ENCODE peak calls at places on chromosome 22, in six cellular contexts. One of them, this sample, is unnamed. For H3K4me1, the result is how much of the 10 kb centered on the place peaks cover.

GRCh38 chr22:44531487-44531886 is 33.5 kb upstream of the RTL6 start:
- DNase-seq in fibroblast of lung: no peak
- DNase-seq in keratinocyte: no peak
- DNase-seq in H9: no peak
- DNase-seq in OCI-LY7: no peak
- DNase-seq in HCT116: no peak
- DNase-seq in this sample: no peak

GRCh38 chr22:42376721-42377177 is 55.5 kb downstream of the NFAM1 start:
- DNase-seq in OCI-LY7: no peak
- DNase-seq in keratinocyte: no peak
- DNase-seq in H9: peak
- DNase-seq in HCT116: no peak
- DNase-seq in fibroblast of lung: peak
- DNase-seq in this sample: no peak

GRCh38 chr22:45785458-45785857 is 113.8 kb downstream of the ATXN10 start:
- DNase-seq in OCI-LY7: no peak
- DNase-seq in HCT116: no peak
- DNase-seq in fibroblast of lung: no peak
- DNase-seq in H9: no peak
- DNase-seq in keratinocyte: no peak
- DNase-seq in this sample: no peak

GRCh38 chr22:27726726-27727449 is 74.7 kb downstream of the MN1 start:
- DNase-seq in keratinocyte: no peak
- DNase-seq in HCT116: no peak
- DNase-seq in OCI-LY7: no peak
- DNase-seq in fibroblast of lung: peak
- DNase-seq in H9: no peak
- DNase-seq in this sample: no peak

GRCh38 chr22:36360871-36361383 is 26.8 kb downstream of the MYH9 start:
- DNase-seq in keratinocyte: no peak
- DNase-seq in HCT116: no peak
- DNase-seq in H9: no peak
- DNase-seq in OCI-LY7: no peak
- DNase-seq in fibroblast of lung: peak
- DNase-seq in this sample: peak

GRCh38 chr22:41437198-41437597 is 9.4 kb downstream of the TOB2 start:
- DNase-seq in H9: no peak
- DNase-seq in keratinocyte: no peak
- DNase-seq in fibroblast of lung: no peak
- DNase-seq in OCI-LY7: no peak
- DNase-seq in HCT116: no peak
- DNase-seq in this sample: no peak

GRCh38 chr22:45757068-45757467 is 85.4 kb downstream of the ATXN10 start:
- DNase-seq in keratinocyte: no peak
- DNase-seq in OCI-LY7: no peak
- DNase-seq in H9: peak
- DNase-seq in fibroblast of lung: peak
- DNase-seq in HCT116: no peak
- DNase-seq in this sample: no peak

GRCh38 chr22:49370841-49371301 is 456.8 kb downstream of the BRD1 start:
- DNase-seq in OCI-LY7: no peak
- DNase-seq in HCT116: no peak
- DNase-seq in keratinocyte: no peak
- DNase-seq in H9: peak
- DNase-seq in fibroblast of lung: no peak
- DNase-seq in this sample: peak

GRCh38 chr22:36191106-36191836 is 10.3 kb downstream of the APOL4 start:
- DNase-seq in HCT116: no peak
- DNase-seq in keratinocyte: no peak
- DNase-seq in OCI-LY7: no peak
- DNase-seq in fibroblast of lung: peak
- DNase-seq in H9: no peak
- DNase-seq in this sample: no peak

GRCh38 chr22:36368359-36368983 is 19.3 kb downstream of the MYH9 start:
- DNase-seq in OCI-LY7: no peak
- DNase-seq in keratinocyte: no peak
- DNase-seq in H9: peak
- DNase-seq in fibroblast of lung: peak
- DNase-seq in HCT116: no peak
- DNase-seq in this sample: peak

DNA sequence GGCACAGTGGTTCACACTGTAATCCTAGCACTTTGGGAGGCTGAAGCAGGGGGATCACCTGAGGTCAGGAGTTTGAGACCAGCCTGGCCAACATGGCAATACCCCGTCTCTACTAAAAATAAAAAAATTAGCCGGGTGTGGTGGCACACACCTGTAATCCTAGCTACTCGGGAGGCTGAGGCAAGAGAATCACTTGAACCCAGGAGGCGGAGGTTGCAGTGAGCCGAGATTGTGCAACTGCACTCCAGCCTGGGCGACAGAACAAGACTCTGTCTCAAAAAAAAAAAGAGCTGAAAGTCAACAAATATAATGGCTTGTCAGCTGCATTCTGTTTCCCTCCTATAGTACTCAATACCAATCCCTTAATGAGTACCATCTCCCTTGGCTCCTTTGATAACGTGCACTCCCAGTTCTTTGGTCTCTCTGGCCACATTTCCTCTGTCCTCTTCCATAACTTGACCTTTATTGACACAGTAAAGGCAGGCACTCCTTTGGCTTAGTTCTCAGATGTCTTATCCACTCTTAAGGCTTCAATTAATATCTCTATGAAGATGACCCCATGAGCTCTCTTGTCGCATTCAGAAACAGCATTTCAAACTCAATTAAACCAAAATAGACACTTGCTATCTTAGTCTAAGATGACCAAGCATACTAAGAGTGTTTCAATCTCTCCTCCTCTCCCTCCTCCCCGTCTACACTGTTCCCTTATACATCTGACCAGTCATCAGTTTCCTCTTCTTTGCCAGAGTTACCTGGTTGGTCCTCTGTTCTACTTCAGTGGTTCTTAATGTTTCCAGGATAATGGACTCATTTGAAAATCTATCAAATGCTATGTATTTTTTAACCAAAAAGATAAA is 4.8 kb downstream of the MAPK1 start:
- DNase-seq in keratinocyte: no peak
- DNase-seq in OCI-LY7: no peak
- DNase-seq in HCT116: no peak
- DNase-seq in H9: no peak
- DNase-seq in fibroblast of lung: no peak
- DNase-seq in this sample: no peak
- H3K4me1 ChIP-seq in keratinocyte: under half
- H3K4me1 ChIP-seq in OCI-LY7: under half
- H3K4me1 ChIP-seq in HCT116: under half
- H3K4me1 ChIP-seq in H9: under half
- H3K4me1 ChIP-seq in fibroblast of lung: under half
- H3K4me1 ChIP-seq in this sample: under half

GRCh38 chr22:25852223-25852622 is 110.2 kb downstream of the MYO18B start:
- DNase-seq in HCT116: no peak
- DNase-seq in fibroblast of lung: no peak
- DNase-seq in keratinocyte: no peak
- DNase-seq in OCI-LY7: no peak
- DNase-seq in H9: no peak
- DNase-seq in this sample: no peak
- H2AFZ ChIP-seq in HCT116: no peak
- H2AFZ ChIP-seq in fibroblast of lung: no peak
- H2AFZ ChIP-seq in keratinocyte: no peak
- H2AFZ ChIP-seq in OCI-LY7: no peak
- H2AFZ ChIP-seq in H9: no peak
- H2AFZ ChIP-seq in this sample: no peak

GRCh38 chr22:30370681-30371080 is 13.9 kb downstream of the CCDC157 start:
- DNase-seq in HCT116: no peak
- DNase-seq in keratinocyte: no peak
- DNase-seq in OCI-LY7: no peak
- DNase-seq in H9: no peak
- DNase-seq in fibroblast of lung: no peak
- DNase-seq in this sample: no peak

GRCh38 chr22:30371981-30372380 is 15.2 kb downstream of the CCDC157 start:
- DNase-seq in OCI-LY7: no peak
- DNase-seq in keratinocyte: no peak
- DNase-seq in HCT116: no peak
- DNase-seq in H9: peak
- DNase-seq in fibroblast of lung: no peak
- DNase-seq in this sample: no peak

GRCh38 chr22:30372915-30373314 is 14.3 kb downstream of the RNF215 start:
- DNase-seq in fibroblast of lung: no peak
- DNase-seq in keratinocyte: no peak
- DNase-seq in OCI-LY7: no peak
- DNase-seq in HCT116: no peak
- DNase-seq in H9: no peak
- DNase-seq in this sample: peak

GRCh38 chr22:30373331-30374325 is 13.6 kb downstream of the RNF215 start:
- DNase-seq in OCI-LY7: no peak
- DNase-seq in fibroblast of lung: no peak
- DNase-seq in HCT116: no peak
- DNase-seq in keratinocyte: no peak
- DNase-seq in H9: peak
- DNase-seq in this sample: peak

GRCh38 chr22:30371321-30371720 is 14.5 kb downstream of the CCDC157 start:
- DNase-seq in keratinocyte: no peak
- DNase-seq in fibroblast of lung: no peak
- DNase-seq in OCI-LY7: no peak
- DNase-seq in H9: no peak
- DNase-seq in HCT116: no peak
- DNase-seq in this sample: peak
- H3K4me2 ChIP-seq in keratinocyte: no peak
- H3K4me2 ChIP-seq in fibroblast of lung: no peak
- H3K4me2 ChIP-seq in OCI-LY7: no peak
- H3K4me2 ChIP-seq in H9: no peak
- H3K4me2 ChIP-seq in HCT116: no peak
- H3K4me2 ChIP-seq in this sample: no peak

DNA sequence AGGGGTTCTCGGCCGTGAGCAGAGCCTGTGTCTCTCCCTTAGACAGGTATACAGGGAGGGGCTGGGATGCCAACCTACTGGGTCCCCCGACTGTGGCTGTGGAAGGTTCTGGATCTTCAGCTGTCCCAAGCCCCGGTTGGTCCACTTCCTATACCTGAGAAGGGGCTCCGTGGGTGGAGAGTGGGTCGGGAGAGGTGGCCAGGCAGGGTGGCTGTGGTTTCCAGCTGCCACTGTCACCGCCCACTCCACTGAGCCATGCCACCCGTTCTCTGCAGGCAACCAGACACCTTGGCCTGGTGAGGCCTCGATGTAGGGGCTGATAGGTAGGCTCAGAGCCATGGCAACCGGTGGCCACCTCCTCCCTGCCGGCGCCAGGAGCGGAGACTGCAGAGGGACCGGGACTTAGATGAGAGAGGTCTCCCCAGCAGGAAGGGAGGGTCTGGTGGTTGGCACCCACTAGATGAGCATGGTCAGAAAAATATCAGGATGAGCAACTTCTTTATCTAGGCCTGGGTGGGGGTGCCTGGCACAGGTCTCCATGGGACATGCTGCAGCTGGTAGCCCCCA is 53.8 kb downstream of the TRIOBP start:
- DNase-seq in HCT116: no peak
- DNase-seq in keratinocyte: no peak
- DNase-seq in fibroblast of lung: no peak
- DNase-seq in H9: no peak
- DNase-seq in OCI-LY7: no peak
- DNase-seq in this sample: no peak
- H3K4me1 ChIP-seq in HCT116: half or more
- H3K4me1 ChIP-seq in keratinocyte: half or more
- H3K4me1 ChIP-seq in fibroblast of lung: under half
- H3K4me1 ChIP-seq in H9: under half
- H3K4me1 ChIP-seq in OCI-LY7: under half
- H3K4me1 ChIP-seq in this sample: half or more

This sample was measured in osteoblast.